ENCODE peak calls at places on chromosomes 5 and 9, in five cellular contexts. X, C, M, A and B are unnamed samples. For H3K27me3 and H3K9me3, the result is how much of the 10 kb centered on the place peaks cover.

GRCh38 chr9:89806371-89807100 is 201.7 kb downstream of the GADD45G start:
- DNase-seq in X (peak), C (peak), M (no peak), A (no peak), B (no peak)

GRCh38 chr5:149495673-149496072 is 55.6 kb downstream of the CSNK1A1 start:
- DNase-seq in X (no peak), C (no peak), M (no peak), A (no peak), B (no peak)

GRCh38 chr9:96293481-96293880 is 8.5 kb downstream of the HSD17B3 start:
- DNase-seq in X (peak), C (no peak), M (no peak), A (no peak), B (no peak)

GRCh38 chr9:86978413-86978812 is 31.1 kb upstream of the GAS1 start:
- DNase-seq in X (peak), C (no peak), M (no peak), A (no peak), B (no peak)

GRCh38 chr9:95297316-95297715 is 20.2 kb downstream of the FANCC start:
- DNase-seq in X (no peak), C (no peak), M (no peak), A (no peak), B (no peak)

GRCh38 chr5:169610606-169611005 is 26.5 kb upstream of the DOCK2 start:
- DNase-seq in X (no peak), C (no peak), M (no peak), A (no peak), B (no peak)

GRCh38 chr9:17628617-17629016 is 49.8 kb downstream of the SH3GL2 start:
- DNase-seq in X (no peak), C (no peak), M (no peak), A (no peak), B (no peak)

GRCh38 chr5:172665049-172665541 is 24.0 kb downstream of the NEURL1B start:
- DNase-seq in X (no peak), C (no peak), M (no peak), A (no peak), B (no peak)

GRCh38 chr5:57753446-57753845 is 270.8 kb upstream of the ACTBL2 start:
- DNase-seq in X (no peak), C (no peak), M (no peak), A (no peak), B (no peak)

GRCh38 chr9:34558341-34558740 is 31.2 kb downstream of the CNTFR start:
- DNase-seq in X (no peak), C (no peak), M (no peak), A (no peak), B (no peak)

GRCh38 chr9:111198936-111199335 is 131.1 kb downstream of the OR2K2 start:
- DNase-seq in X (peak), C (no peak), M (no peak), A (no peak), B (no peak)

GRCh38 chr9:116087246-116087645 is 66.3 kb upstream of the PAPPA start:
- DNase-seq in X (peak), C (no peak), M (peak), A (no peak), B (no peak)

GRCh38 chr9:76704601-76705204 is 59.5 kb upstream of the PCA3 start:
- DNase-seq in X (peak), C (no peak), M (no peak), A (peak), B (peak)

GRCh38 chr9:127233582-127234350 is 30.8 kb upstream of the GARNL3 start:
- DNase-seq in X (peak), C (no peak), M (no peak), A (no peak), B (no peak)

GRCh38 chr5:59337240-59337639 is 556.3 kb downstream of the PDE4D start:
- DNase-seq in X (no peak), C (no peak), M (no peak), A (no peak), B (no peak)

GRCh38 chr5:11027660-11028059 is 266.6 kb upstream of the DAP start:
- DNase-seq in X (no peak), C (no peak), M (no peak), A (no peak), B (no peak)

GRCh38 chr5:65055938-65056337 is 287.2 kb downstream of the CWC27 start:
- DNase-seq in X (no peak), C (no peak), M (no peak), A (no peak), B (no peak)

GRCh38 chr5:110785356-110785755 is 46.5 kb downstream of the SLC25A46 start:
- DNase-seq in X (peak), C (no peak), M (no peak), A (no peak), B (no peak)

GRCh38 chr9:127977877-127978647 is 2.7 kb downstream of the EEIG1 start:
- DNase-seq in X (peak), C (peak), M (peak), A (no peak), B (no peak)

GRCh38 chr5:1453613-1454012 is 8.4 kb upstream of the SLC6A3 start:
- DNase-seq in X (no peak), C (no peak), M (no peak), A (no peak), B (no peak)

GRCh38 chr9:22731786-22732185 is 285.2 kb downstream of the DMRTA1 start:
- DNase-seq in X (no peak), C (no peak), M (no peak), A (no peak), B (no peak)

GRCh38 chr5:84287964-84288363 is 96.7 kb downstream of the EDIL3 start:
- DNase-seq in X (peak), C (no peak), M (no peak), A (no peak), B (no peak)

GRCh38 chr5:151118898-151119600 is 38.2 kb upstream of the TNIP1 start:
- DNase-seq in X (no peak), C (no peak), M (no peak), A (no peak), B (no peak)

GRCh38 chr5:56534102-56534501 is 281.2 kb upstream of the MAP3K1 start:
- DNase-seq in X (peak), C (no peak), M (no peak), A (no peak), B (no peak)

GRCh38 chr5:59831341-59831989 is 62.1 kb downstream of the PDE4D start:
- DNase-seq in X (no peak), C (no peak), M (no peak), A (no peak), B (no peak)

GRCh38 chr9:96478829-96479371 is 28.9 kb downstream of the HABP4 start:
- DNase-seq in X (peak), C (no peak), M (no peak), A (no peak), B (no peak)

GRCh38 chr5:21774281-21774680 is 1078.9 kb downstream of the CDH12 start:
- DNase-seq in X (no peak), C (no peak), M (no peak), A (no peak), B (no peak)

GRCh38 chr5:88667187-88668141 is 215.5 kb downstream of the MEF2C start:
- DNase-seq in X (no peak), C (no peak), M (no peak), A (no peak), B (no peak)

GRCh38 chr5:155101697-155102096 is 88.1 kb downstream of the KIF4B start:
- DNase-seq in X (no peak), C (no peak), M (no peak), A (no peak), B (no peak)

GRCh38 chr5:61330879-61331406 is 1.1 kb upstream of the ZSWIM6 start:
- DNase-seq in X (peak), C (peak), M (peak), A (no peak), B (no peak)

GRCh38 chr5:59608745-59609144 is 284.8 kb downstream of the PDE4D start:
- DNase-seq in X (peak), C (no peak), M (no peak), A (no peak), B (no peak)

GRCh38 chr5:176578391-176578808 is 29.3 kb downstream of the CDHR2 start:
- DNase-seq in X (peak), C (no peak), M (peak), A (no peak), B (peak)

GRCh38 chr5:68534131-68534940 is 318.8 kb downstream of the PIK3R1 start:
- DNase-seq in X (peak), C (no peak), M (peak), A (no peak), B (no peak)

GRCh38 chr5:59785701-59786100 is 107.8 kb downstream of the PDE4D start:
- DNase-seq in X (no peak), C (no peak), M (no peak), A (no peak), B (no peak)

GRCh38 chr5:5316333-5316732 is 106.1 kb upstream of the ICE1 start:
- DNase-seq in X (peak), C (no peak), M (no peak), A (no peak), B (no peak)

GRCh38 chr5:149834246-149834855 is 104.2 kb downstream of the PPARGC1B start:
- DNase-seq in X (peak), C (peak), M (no peak), A (peak), B (peak)

DNA sequence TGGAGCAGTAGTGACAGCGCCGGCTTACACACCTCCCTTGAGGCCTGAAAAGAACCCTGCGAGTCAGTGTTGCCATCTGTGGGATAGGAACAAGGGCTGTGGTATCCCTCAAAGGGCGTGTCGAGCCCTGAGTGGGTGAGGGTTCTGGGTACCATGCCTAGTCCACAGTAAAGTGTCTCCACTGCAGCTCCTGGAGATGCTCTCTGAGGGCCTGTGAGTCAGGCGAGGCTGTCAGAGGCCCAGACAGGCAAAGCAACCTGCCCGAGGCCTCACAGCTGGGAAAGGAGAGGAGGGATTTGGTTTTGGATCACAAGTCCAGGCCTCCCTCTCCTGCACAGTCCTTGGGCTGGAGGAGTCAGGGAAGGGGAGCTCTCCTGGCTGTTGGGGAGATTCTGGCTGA is 6.1 kb downstream of the PRRX2 start:
- DNase-seq in X (peak), C (no peak), M (no peak), A (no peak), B (no peak)
- H3K27me3 ChIP-seq in X (under half), C (under half), M (half or more), A (under half), B (under half)

GRCh38 chr5:39606592-39606990 is 181.8 kb upstream of the DAB2 start:
- DNase-seq in X (no peak), C (no peak), M (no peak), A (no peak), B (no peak)

GRCh38 chr5:39605145-39605544 is 180.4 kb upstream of the DAB2 start:
- DNase-seq in X (no peak), C (no peak), M (no peak), A (no peak), B (no peak)

GRCh38 chr5:39605966-39606591 is 181.3 kb upstream of the DAB2 start:
- DNase-seq in X (peak), C (no peak), M (no peak), A (peak), B (no peak)

GRCh38 chr5:39604491-39604890 is 179.7 kb upstream of the DAB2 start:
- DNase-seq in X (no peak), C (no peak), M (no peak), A (no peak), B (no peak)

GRCh38 chr5:39608024-39608423 is 183.2 kb upstream of the DAB2 start:
- DNase-seq in X (peak), C (no peak), M (no peak), A (no peak), B (no peak)
- H3K9me3 ChIP-seq in X (under half), C (under half), M (under half), A (under half), B (under half)

DNA sequence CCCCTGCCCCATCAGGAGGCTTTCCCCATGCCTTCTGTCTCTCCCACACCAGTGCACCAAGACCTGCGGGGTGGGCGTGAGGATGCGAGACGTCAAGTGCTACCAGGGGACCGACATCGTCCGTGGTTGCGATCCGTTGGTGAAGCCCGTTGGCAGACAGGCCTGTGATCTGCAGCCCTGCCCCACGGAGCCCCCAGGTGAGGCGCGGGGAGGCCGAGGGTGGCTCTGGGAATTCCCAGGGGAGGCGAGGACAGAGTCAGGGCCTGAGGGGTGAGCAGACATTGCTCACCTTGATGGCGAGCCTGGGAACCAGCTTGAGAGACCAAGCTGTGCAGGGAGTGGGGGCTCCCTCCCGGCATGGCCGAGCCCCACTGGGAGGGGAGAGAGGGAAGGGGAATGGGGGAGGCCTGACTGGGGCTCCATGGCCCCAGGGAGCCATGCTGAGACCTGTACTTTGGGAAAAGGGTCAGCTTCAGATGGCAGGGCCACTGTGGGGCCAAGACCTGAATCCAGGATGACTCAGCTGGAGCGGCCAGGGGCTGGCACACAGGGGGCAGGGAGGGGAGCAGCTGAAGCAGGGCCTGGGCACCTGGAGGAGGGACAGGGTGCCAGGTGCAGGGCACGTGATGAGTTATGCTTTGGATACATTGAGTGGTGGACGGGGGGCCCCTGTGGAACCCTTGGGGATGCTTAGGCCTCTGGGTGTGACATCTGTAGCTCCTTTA is 35.2 kb downstream of the FAM163B start:
- DNase-seq in X (no peak), C (no peak), M (no peak), A (no peak), B (no peak)
- H3K27me3 ChIP-seq in X (under half), C (under half), M (under half), A (under half), B (under half)

DNA sequence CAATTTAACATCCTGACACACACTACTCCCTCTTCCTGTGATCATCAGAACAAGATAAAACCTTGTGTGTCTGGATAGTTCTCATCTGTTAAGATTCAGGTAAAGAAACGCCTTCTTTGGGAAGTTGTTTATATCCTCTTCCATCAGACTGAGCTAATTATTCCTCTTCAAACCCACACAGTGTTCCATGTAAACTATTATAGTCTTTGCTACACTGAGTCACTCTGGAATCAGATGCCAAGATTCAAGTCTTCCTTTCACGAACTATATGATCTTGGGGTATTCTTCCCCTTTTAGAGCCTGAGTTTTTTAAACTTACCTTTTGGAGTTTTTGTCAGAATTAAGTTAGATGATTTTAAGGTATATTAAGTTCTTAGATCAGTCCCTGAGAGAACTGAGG is 2.0 kb downstream of the OR1J1 start:
- DNase-seq in X (peak), C (no peak), M (no peak), A (no peak), B (no peak)
- H3K9me3 ChIP-seq in X (under half), C (under half), M (under half), A (under half), B (under half)

GRCh38 chr5:2748180-2748840 is 3.2 kb downstream of the IRX2 start:
- DNase-seq in X (peak), C (no peak), M (no peak), A (no peak), B (no peak)
- H3K27me3 ChIP-seq in X (under half), C (under half), M (half or more), A (under half), B (under half)

GRCh38 chr5:3309538-3309937 is 286.1 kb upstream of the IRX1 start:
- DNase-seq in X (no peak), C (no peak), M (no peak), A (no peak), B (no peak)

GRCh38 chr5:3313569-3313968 is 282.1 kb upstream of the IRX1 start:
- DNase-seq in X (no peak), C (no peak), M (no peak), A (no peak), B (no peak)

GRCh38 chr5:3312299-3312698 is 283.3 kb upstream of the IRX1 start:
- DNase-seq in X (no peak), C (no peak), M (no peak), A (no peak), B (no peak)

GRCh38 chr5:3310551-3311340 is 284.9 kb upstream of the IRX1 start:
- DNase-seq in X (peak), C (no peak), M (no peak), A (no peak), B (no peak)

GRCh38 chr5:3311443-3311842 is 284.2 kb upstream of the IRX1 start:
- DNase-seq in X (no peak), C (no peak), M (no peak), A (no peak), B (no peak)
- H3K9me3 ChIP-seq in X (under half), C (under half), M (under half), A (under half), B (under half)

GRCh38 chr9:130922815-130923610 is 16.0 kb downstream of the FIBCD1 start:
- DNase-seq in X (no peak), C (no peak), M (no peak), A (no peak), B (no peak)

GRCh38 chr9:130923611-130924447 is 15.2 kb downstream of the FIBCD1 start:
- DNase-seq in X (no peak), C (no peak), M (no peak), A (no peak), B (no peak)

GRCh38 chr9:130921923-130922662 is 17.0 kb downstream of the FIBCD1 start:
- DNase-seq in X (no peak), C (no peak), M (no peak), A (no peak), B (no peak)

GRCh38 chr9:130925050-130925678 is 13.9 kb downstream of the FIBCD1 start:
- DNase-seq in X (no peak), C (no peak), M (no peak), A (no peak), B (no peak)

DNA sequence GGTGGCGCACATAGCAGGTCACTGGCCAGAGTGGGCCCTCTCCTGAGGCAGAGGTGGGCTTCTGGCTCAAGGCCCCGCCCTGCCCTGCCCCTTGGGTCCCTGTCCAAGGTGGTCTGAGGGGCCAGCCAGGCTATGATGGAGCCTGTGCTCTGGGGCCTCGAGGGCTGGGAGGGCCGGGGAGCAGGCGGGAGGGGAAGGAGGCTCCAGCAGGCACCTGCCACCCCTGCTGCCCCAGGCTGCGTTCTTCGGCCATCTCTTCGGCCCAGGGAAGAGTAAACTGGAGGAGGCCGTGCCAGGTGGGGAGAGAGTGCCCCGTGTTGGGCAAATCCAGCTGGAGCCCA is 14.6 kb downstream of the FIBCD1 start:
- DNase-seq in X (no peak), C (no peak), M (no peak), A (no peak), B (no peak)
- H3K27me3 ChIP-seq in X (under half), C (under half), M (half or more), A (under half), B (under half)